ENCODE peak calls at places on chromosome 7, in nine cellular contexts. N is WERI-Rb-1; E is mesendoderm; O is A549; Q is heart right ventricle; Z is CD8-positive, alpha-beta T cell; B is Peyer's patch; U is neural progenitor cell; C is left ventricle myocardium inferior. J is an unnamed sample.
A peak's percentile ranks its signal among the peaks of the same experiment; 100 is the strongest.

GRCh38 chr7:151890355-151891004 is 13.6 kb upstream of the PRKAG2 start:
- DNase-seq in C (no peak), E (no peak), B (no peak), Z (no peak), Q (no peak), N (peak; percentile 8), U (no peak), O (no peak), J (no peak)

GRCh38 chr7:74462707-74463100 is 9.0 kb downstream of the GTF2IRD1 start:
- DNase-seq in O (no peak), B (no peak), Q (no peak), E (no peak), Z (no peak), N (no peak), C (no peak), U (no peak), J (no peak)

GRCh38 chr7:77439572-77439971 is 23.4 kb upstream of the GSAP start:
- DNase-seq in Z (no peak), E (no peak), O (peak; percentile 51), U (peak; percentile 23), Q (peak; percentile 48), N (peak; percentile 44), B (peak; percentile 70), C (peak; percentile 29), J (peak; percentile 30)

GRCh38 chr7:95209778-95210177 is 114.6 kb downstream of the PON1 start:
- DNase-seq in N (no peak), E (no peak), B (no peak), O (no peak), C (no peak), Z (no peak), Q (no peak), U (no peak), J (no peak)

GRCh38 chr7:9680713-9681112 is 1247.3 kb downstream of the NXPH1 start:
- DNase-seq in Q (no peak), N (no peak), U (no peak), Z (no peak), E (no peak), O (no peak), C (no peak), B (no peak), J (no peak)

GRCh38 chr7:149772236-149772820 is 1.1 kb downstream of the ZNF467 start:
- DNase-seq in E (peak; percentile 45), Q (peak; percentile 35), N (no peak), B (no peak), O (peak; percentile 42), Z (peak; percentile 40), C (no peak), U (peak; percentile 65), J (peak; percentile 79)

GRCh38 chr7:50634378-50634777 is 69.2 kb upstream of the DDC start:
- DNase-seq in Z (no peak), Q (no peak), E (no peak), C (no peak), U (no peak), B (no peak), N (no peak), O (no peak), J (no peak)

GRCh38 chr7:102913846-102914245 is 1.0 kb downstream of the LRRC17 start:
- DNase-seq in Z (no peak), Q (no peak), U (no peak), O (no peak), B (no peak), N (no peak), C (no peak), E (no peak), J (no peak)

GRCh38 chr7:12687213-12688171 is at the start of gene ARL4A:
- DNase-seq in Z (peak; percentile 86), C (peak; percentile 99), O (peak; percentile 98), N (peak; percentile 99), B (peak; percentile 99), U (peak; percentile 100), E (peak; percentile 98), Q (peak; percentile 100), J (peak; percentile 98)

GRCh38 chr7:148107741-148108140 is 482.8 kb upstream of the C7orf33 start:
- DNase-seq in Z (no peak), O (no peak), N (no peak), U (no peak), C (no peak), Q (no peak), E (no peak), B (no peak), J (no peak)

GRCh38 chr7:72493850-72494661 is 81.9 kb upstream of the CALN1 start:
- DNase-seq in C (peak; percentile 49), B (peak; percentile 69), U (peak; percentile 82), E (peak; percentile 71), Q (peak; percentile 56), O (peak; percentile 40), Z (peak; percentile 37), N (peak; percentile 66), J (peak; percentile 65)

GRCh38 chr7:37408885-37409248 is 39.8 kb downstream of the ELMO1 start:
- DNase-seq in C (no peak), O (no peak), U (no peak), N (no peak), B (no peak), Q (no peak), E (no peak), Z (no peak), J (no peak)

GRCh38 chr7:46247622-46248181 is 326.6 kb upstream of the IGFBP3 start:
- DNase-seq in C (no peak), N (no peak), E (no peak), Z (no peak), B (no peak), O (no peak), Q (no peak), U (no peak), J (no peak)

GRCh38 chr7:150962743-150963399 is 15.2 kb downstream of the KCNH2 start:
- DNase-seq in B (peak; percentile 72), Z (peak; percentile 65), E (peak; percentile 67), Q (peak; percentile 69), C (peak; percentile 52), U (peak; percentile 86), O (peak; percentile 92), N (peak; percentile 81), J (peak; percentile 94)

GRCh38 chr7:93559624-93560491 is 14.7 kb downstream of the CALCR start:
- DNase-seq in E (no peak), N (no peak), B (no peak), Z (no peak), Q (no peak), O (no peak), C (no peak), U (no peak), J (no peak)
- H3K27ac ChIP-seq in E (no peak overlapping the region), N (no peak overlapping the region), B (no peak overlapping the region), Z (no peak overlapping the region), Q (no peak overlapping the region), O (no peak overlapping the region), C (peak overlapping the region; percentile 25), U (no peak overlapping the region), J (no peak overlapping the region)

GRCh38 chr7:24923172-24923865 is 56.7 kb downstream of the OSBPL3 start:
- DNase-seq in C (no peak), Q (no peak), Z (no peak), U (no peak), O (no peak), E (no peak), N (no peak), B (no peak), J (no peak)
- H3K27ac ChIP-seq in C (peak overlapping the region; percentile 68), Q (no peak overlapping the region), Z (no peak overlapping the region), U (no peak overlapping the region), O (no peak overlapping the region), E (no peak overlapping the region), N (no peak overlapping the region), B (no peak overlapping the region), J (peak overlapping the region; percentile 80)

DNA sequence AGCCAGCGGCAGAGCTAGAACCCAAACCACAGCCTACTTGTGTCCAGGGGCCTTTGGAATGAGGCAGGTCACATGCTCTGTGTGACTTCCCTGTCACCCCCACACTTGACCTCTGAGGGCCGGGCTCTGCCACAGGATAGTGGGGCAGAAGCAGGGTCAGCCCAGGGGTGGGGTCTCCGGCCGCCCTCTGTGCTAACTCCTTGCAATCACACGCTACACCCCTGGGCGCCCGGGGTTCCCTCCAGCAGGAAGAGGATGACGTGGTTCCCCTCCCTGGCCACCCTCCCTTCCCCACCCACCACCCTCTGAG is 19.8 kb downstream of the TECPR1 start:
- DNase-seq in Q (no peak), U (no peak), Z (no peak), C (no peak), O (no peak), B (no peak), N (no peak), E (no peak), J (peak; percentile 39)
- H3K27ac ChIP-seq in Q (no peak overlapping the region), U (no peak overlapping the region), Z (no peak overlapping the region), C (no peak overlapping the region), O (no peak overlapping the region), B (no peak overlapping the region), N (no peak overlapping the region), E (no peak overlapping the region), J (no peak overlapping the region)

DNA sequence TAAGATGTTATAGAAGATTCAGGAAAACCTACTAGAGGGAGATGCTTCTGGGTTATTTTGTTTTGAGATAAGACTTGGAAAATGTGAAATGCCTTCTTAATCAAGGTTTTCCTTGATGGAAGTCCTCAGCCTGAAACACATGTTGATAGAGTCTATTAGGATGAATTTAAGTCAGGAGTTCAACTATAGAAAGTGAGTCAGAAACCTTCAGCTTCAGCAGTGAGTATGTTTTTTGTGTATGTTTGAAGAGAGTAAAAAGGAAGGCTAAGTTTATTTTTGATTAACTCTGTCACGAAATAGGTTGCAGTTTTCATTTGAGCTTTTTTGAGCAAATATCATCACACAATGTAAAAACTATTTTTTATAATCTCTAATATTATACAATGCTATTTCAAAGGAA is 114.6 kb downstream of the HGF start:
- DNase-seq in E (no peak), O (no peak), B (no peak), Q (no peak), Z (no peak), N (no peak), U (no peak), C (no peak), J (no peak)
- H3K27ac ChIP-seq in E (no peak overlapping the region), O (no peak overlapping the region), B (no peak overlapping the region), Q (no peak overlapping the region), Z (no peak overlapping the region), N (no peak overlapping the region), U (no peak overlapping the region), C (no peak overlapping the region), J (no peak overlapping the region)

DNA sequence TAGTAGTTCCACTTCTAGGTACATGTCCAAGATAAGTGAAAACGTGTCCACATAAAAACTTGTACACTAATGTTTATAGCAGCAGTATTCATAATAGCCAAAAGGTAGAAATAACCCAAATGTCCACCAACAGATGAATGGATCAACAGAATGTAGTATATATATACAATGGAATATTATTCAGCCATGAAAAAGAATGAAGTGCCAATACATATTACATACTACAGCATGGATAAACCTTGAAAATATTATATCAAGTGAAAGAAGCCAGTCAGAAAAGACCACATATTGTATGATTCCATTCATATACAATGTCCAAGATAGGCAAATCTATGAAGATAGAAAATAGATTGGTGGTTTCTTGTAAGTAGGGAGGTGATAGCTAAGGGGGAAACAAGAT is 47.8 kb upstream of the WASL start:
- DNase-seq in E (no peak), Z (no peak), O (no peak), Q (no peak), N (no peak), B (no peak), U (no peak), C (no peak), J (no peak)
- H3K27ac ChIP-seq in E (no peak overlapping the region), Z (no peak overlapping the region), O (no peak overlapping the region), Q (no peak overlapping the region), N (no peak overlapping the region), B (no peak overlapping the region), U (no peak overlapping the region), C (no peak overlapping the region), J (no peak overlapping the region)

GRCh38 chr7:35726654-35727053 is 31.7 kb upstream of the HERPUD2 start:
- DNase-seq in O (no peak), E (no peak), Z (no peak), Q (no peak), B (no peak), N (no peak), C (no peak), U (no peak), J (no peak)
- H3K27ac ChIP-seq in O (no peak overlapping the region), E (no peak overlapping the region), Z (no peak overlapping the region), Q (no peak overlapping the region), B (peak overlapping the region; percentile 83), N (no peak overlapping the region), C (no peak overlapping the region), U (no peak overlapping the region), J (no peak overlapping the region)

J was measured in SK-N-SH.